ENCODE peak calls at places on chromosomes 12 and 14, in eight cellular contexts. One of them, this sample, is unnamed.

GRCh38 chr12:32698285-32698684 is 19.2 kb downstream of the DNM1L start:
- DNase-seq in NCI-H2081: peak; percentile 78
- DNase-seq in PC-3: no peak
- DNase-seq in KBM-7: no peak
- DNase-seq in DMS79 treated with DMSO at 0.1 percent for 48 hours: no peak
- DNase-seq in GOT3: no peak
- DNase-seq in NCI-H460: no peak
- DNase-seq in EL: no peak
- DNase-seq in this sample: no peak

GRCh38 chr14:76193696-76194095 is 42.0 kb downstream of the GPATCH2L start:
- DNase-seq in NCI-H2081: no peak
- DNase-seq in PC-3: peak; percentile 20
- DNase-seq in KBM-7: no peak
- DNase-seq in DMS79 treated with DMSO at 0.1 percent for 48 hours: no peak
- DNase-seq in GOT3: no peak
- DNase-seq in NCI-H460: no peak
- DNase-seq in EL: no peak
- DNase-seq in this sample: no peak

GRCh38 chr14:38238332-38238731 is 17.6 kb downstream of the CLEC14A start:
- DNase-seq in NCI-H2081: no peak
- DNase-seq in PC-3: peak; percentile 14
- DNase-seq in KBM-7: no peak
- DNase-seq in DMS79 treated with DMSO at 0.1 percent for 48 hours: no peak
- DNase-seq in GOT3: no peak
- DNase-seq in NCI-H460: no peak
- DNase-seq in EL: peak; percentile 61
- DNase-seq in this sample: no peak

GRCh38 chr12:89016970-89017778 is 335.1 kb downstream of the DUSP6 start:
- DNase-seq in NCI-H2081: peak; percentile 82
- DNase-seq in PC-3: peak; percentile 90
- DNase-seq in KBM-7: peak; percentile 75
- DNase-seq in DMS79 treated with DMSO at 0.1 percent for 48 hours: peak; percentile 55
- DNase-seq in GOT3: no peak
- DNase-seq in NCI-H460: peak; percentile 78
- DNase-seq in EL: peak; percentile 74
- DNase-seq in this sample: peak; percentile 58

GRCh38 chr14:22829661-22830328 is at the start of gene MRPL52:
- DNase-seq in NCI-H2081: peak; percentile 92
- DNase-seq in PC-3: peak; percentile 92
- DNase-seq in KBM-7: peak; percentile 93
- DNase-seq in DMS79 treated with DMSO at 0.1 percent for 48 hours: peak; percentile 96
- DNase-seq in GOT3: peak; percentile 19
- DNase-seq in NCI-H460: peak; percentile 86
- DNase-seq in EL: peak; percentile 89
- DNase-seq in this sample: peak; percentile 86

GRCh38 chr14:39396448-39396847 is 35.8 kb downstream of the FBXO33 start:
- DNase-seq in NCI-H2081: no peak
- DNase-seq in PC-3: no peak
- DNase-seq in KBM-7: no peak
- DNase-seq in DMS79 treated with DMSO at 0.1 percent for 48 hours: no peak
- DNase-seq in GOT3: no peak
- DNase-seq in NCI-H460: no peak
- DNase-seq in EL: peak; percentile 10
- DNase-seq in this sample: no peak

GRCh38 chr12:115623764-115624334 is 653.6 kb downstream of the MED13L start:
- DNase-seq in NCI-H2081: no peak
- DNase-seq in PC-3: no peak
- DNase-seq in KBM-7: no peak
- DNase-seq in DMS79 treated with DMSO at 0.1 percent for 48 hours: no peak
- DNase-seq in GOT3: no peak
- DNase-seq in NCI-H460: no peak
- DNase-seq in EL: no peak
- DNase-seq in this sample: no peak

GRCh38 chr12:69096669-69097364 is 142.6 kb upstream of the CPSF6 start:
- DNase-seq in NCI-H2081: no peak
- DNase-seq in PC-3: peak; percentile 55
- DNase-seq in KBM-7: peak; percentile 72
- DNase-seq in DMS79 treated with DMSO at 0.1 percent for 48 hours: no peak
- DNase-seq in GOT3: no peak
- DNase-seq in NCI-H460: no peak
- DNase-seq in EL: peak; percentile 11
- DNase-seq in this sample: no peak

GRCh38 chr12:28463396-28463795 is 273.1 kb downstream of the CCDC91 start:
- DNase-seq in NCI-H2081: no peak
- DNase-seq in PC-3: peak; percentile 7
- DNase-seq in KBM-7: no peak
- DNase-seq in DMS79 treated with DMSO at 0.1 percent for 48 hours: no peak
- DNase-seq in GOT3: no peak
- DNase-seq in NCI-H460: no peak
- DNase-seq in EL: no peak
- DNase-seq in this sample: no peak

GRCh38 chr14:99329711-99330315 is 57.8 kb upstream of the BCL11B start:
- DNase-seq in NCI-H2081: no peak
- DNase-seq in PC-3: no peak
- DNase-seq in KBM-7: no peak
- DNase-seq in DMS79 treated with DMSO at 0.1 percent for 48 hours: no peak
- DNase-seq in GOT3: no peak
- DNase-seq in NCI-H460: no peak
- DNase-seq in EL: no peak
- DNase-seq in this sample: no peak

GRCh38 chr14:70708717-70709570 is 67.2 kb downstream of the TTC9 start:
- DNase-seq in NCI-H2081: peak; percentile 96
- DNase-seq in PC-3: no peak
- DNase-seq in KBM-7: no peak
- DNase-seq in DMS79 treated with DMSO at 0.1 percent for 48 hours: peak; percentile 77
- DNase-seq in GOT3: no peak
- DNase-seq in NCI-H460: no peak
- DNase-seq in EL: no peak
- DNase-seq in this sample: no peak

GRCh38 chr12:24921251-24922038 is 27.5 kb downstream of the BCAT1 start:
- DNase-seq in NCI-H2081: no peak
- DNase-seq in PC-3: no peak
- DNase-seq in KBM-7: no peak
- DNase-seq in DMS79 treated with DMSO at 0.1 percent for 48 hours: no peak
- DNase-seq in GOT3: no peak
- DNase-seq in NCI-H460: no peak
- DNase-seq in EL: peak; percentile 48
- DNase-seq in this sample: no peak

GRCh38 chr12:27840229-27840999 is 60.4 kb upstream of the MANSC4 start:
- DNase-seq in NCI-H2081: no peak
- DNase-seq in PC-3: peak; percentile 48
- DNase-seq in KBM-7: peak; percentile 20
- DNase-seq in DMS79 treated with DMSO at 0.1 percent for 48 hours: no peak
- DNase-seq in GOT3: no peak
- DNase-seq in NCI-H460: no peak
- DNase-seq in EL: no peak
- DNase-seq in this sample: peak; percentile 16

GRCh38 chr12:4271433-4272013 is 2.0 kb upstream of the CCND2 start:
- DNase-seq in NCI-H2081: no peak
- DNase-seq in PC-3: no peak
- DNase-seq in KBM-7: no peak
- DNase-seq in DMS79 treated with DMSO at 0.1 percent for 48 hours: no peak
- DNase-seq in GOT3: no peak
- DNase-seq in NCI-H460: no peak
- DNase-seq in EL: no peak
- DNase-seq in this sample: peak; percentile 53

GRCh38 chr14:22797017-22797917 is 18.0 kb downstream of the SLC7A7 start:
- DNase-seq in NCI-H2081: no peak
- DNase-seq in PC-3: no peak
- DNase-seq in KBM-7: no peak
- DNase-seq in DMS79 treated with DMSO at 0.1 percent for 48 hours: peak; percentile 38
- DNase-seq in GOT3: no peak
- DNase-seq in NCI-H460: no peak
- DNase-seq in EL: no peak
- DNase-seq in this sample: no peak

GRCh38 chr14:52692248-52692962 is 3.0 kb downstream of the ERO1A start:
- DNase-seq in NCI-H2081: no peak
- DNase-seq in PC-3: no peak
- DNase-seq in KBM-7: peak; percentile 67
- DNase-seq in DMS79 treated with DMSO at 0.1 percent for 48 hours: no peak
- DNase-seq in GOT3: no peak
- DNase-seq in NCI-H460: no peak
- DNase-seq in EL: no peak
- DNase-seq in this sample: peak; percentile 81

GRCh38 chr12:57340104-57340503 is 89.1 kb upstream of the STAC3 start:
- DNase-seq in NCI-H2081: no peak
- DNase-seq in PC-3: no peak
- DNase-seq in KBM-7: peak; percentile 49
- DNase-seq in DMS79 treated with DMSO at 0.1 percent for 48 hours: no peak
- DNase-seq in GOT3: no peak
- DNase-seq in NCI-H460: no peak
- DNase-seq in EL: peak; percentile 14
- DNase-seq in this sample: no peak

GRCh38 chr12:71460318-71460717 is 20.7 kb downstream of the LGR5 start:
- DNase-seq in NCI-H2081: no peak
- DNase-seq in PC-3: no peak
- DNase-seq in KBM-7: no peak
- DNase-seq in DMS79 treated with DMSO at 0.1 percent for 48 hours: no peak
- DNase-seq in GOT3: no peak
- DNase-seq in NCI-H460: no peak
- DNase-seq in EL: no peak
- DNase-seq in this sample: no peak

GRCh38 chr12:120669055-120669828 is 17.7 kb upstream of the MLEC start:
- DNase-seq in NCI-H2081: no peak
- DNase-seq in PC-3: peak; percentile 37
- DNase-seq in KBM-7: no peak
- DNase-seq in DMS79 treated with DMSO at 0.1 percent for 48 hours: peak; percentile 23
- DNase-seq in GOT3: no peak
- DNase-seq in NCI-H460: no peak
- DNase-seq in EL: peak; percentile 21
- DNase-seq in this sample: no peak

GRCh38 chr12:52993558-52993869 is 12.7 kb upstream of the EIF4B start:
- DNase-seq in NCI-H2081: no peak
- DNase-seq in PC-3: no peak
- DNase-seq in KBM-7: no peak
- DNase-seq in DMS79 treated with DMSO at 0.1 percent for 48 hours: no peak
- DNase-seq in GOT3: no peak
- DNase-seq in NCI-H460: no peak
- DNase-seq in EL: no peak
- DNase-seq in this sample: no peak

GRCh38 chr12:26028953-26029740 is 70.7 kb downstream of the RASSF8 start:
- DNase-seq in NCI-H2081: peak; percentile 19
- DNase-seq in PC-3: peak; percentile 85
- DNase-seq in KBM-7: peak; percentile 45
- DNase-seq in DMS79 treated with DMSO at 0.1 percent for 48 hours: peak; percentile 5
- DNase-seq in GOT3: no peak
- DNase-seq in NCI-H460: no peak
- DNase-seq in EL: peak; percentile 55
- DNase-seq in this sample: peak; percentile 41

GRCh38 chr12:120849765-120850164 is 54.4 kb downstream of the SPPL3 start:
- DNase-seq in NCI-H2081: no peak
- DNase-seq in PC-3: peak; percentile 86
- DNase-seq in KBM-7: no peak
- DNase-seq in DMS79 treated with DMSO at 0.1 percent for 48 hours: no peak
- DNase-seq in GOT3: no peak
- DNase-seq in NCI-H460: no peak
- DNase-seq in EL: peak; percentile 63
- DNase-seq in this sample: no peak

GRCh38 chr12:85697003-85697402 is 139.2 kb downstream of the RASSF9 start:
- DNase-seq in NCI-H2081: no peak
- DNase-seq in PC-3: no peak
- DNase-seq in KBM-7: no peak
- DNase-seq in DMS79 treated with DMSO at 0.1 percent for 48 hours: no peak
- DNase-seq in GOT3: no peak
- DNase-seq in NCI-H460: no peak
- DNase-seq in EL: no peak
- DNase-seq in this sample: no peak

GRCh38 chr12:103810108-103810507 is 30.9 kb downstream of the NT5DC3 start:
- DNase-seq in NCI-H2081: no peak
- DNase-seq in PC-3: no peak
- DNase-seq in KBM-7: no peak
- DNase-seq in DMS79 treated with DMSO at 0.1 percent for 48 hours: no peak
- DNase-seq in GOT3: no peak
- DNase-seq in NCI-H460: no peak
- DNase-seq in EL: no peak
- DNase-seq in this sample: no peak

GRCh38 chr14:54570651-54571415 is 3.9 kb downstream of the SAMD4A start:
- DNase-seq in NCI-H2081: no peak
- DNase-seq in PC-3: peak; percentile 93
- DNase-seq in KBM-7: no peak
- DNase-seq in DMS79 treated with DMSO at 0.1 percent for 48 hours: no peak
- DNase-seq in GOT3: no peak
- DNase-seq in NCI-H460: no peak
- DNase-seq in EL: peak; percentile 88
- DNase-seq in this sample: no peak

GRCh38 chr12:68447807-68448138 is 115.6 kb upstream of the MDM1 start:
- DNase-seq in NCI-H2081: no peak
- DNase-seq in PC-3: no peak
- DNase-seq in KBM-7: no peak
- DNase-seq in DMS79 treated with DMSO at 0.1 percent for 48 hours: no peak
- DNase-seq in GOT3: no peak
- DNase-seq in NCI-H460: no peak
- DNase-seq in EL: no peak
- DNase-seq in this sample: no peak